ENCODE peak calls at places on chromosomes 5 and 9, in eight cellular contexts. One of them, this sample, is unnamed.

GRCh38 chr5:148820778-148821395 is 5.5 kb upstream of the ADRB2 start:
- DNase-seq in HepG2: peak
- DNase-seq in brain microvascular endothelial cell: no peak
- DNase-seq in body of pancreas: peak
- DNase-seq in stomach: no peak
- DNase-seq in foreskin keratinocyte: no peak
- DNase-seq in IMR-90: peak
- DNase-seq in aorta: no peak
- DNase-seq in this sample: peak

GRCh38 chr9:22044583-22044982 is 35.5 kb upstream of the CDKN2B start:
- DNase-seq in body of pancreas: no peak
- DNase-seq in brain microvascular endothelial cell: peak
- DNase-seq in IMR-90: peak
- DNase-seq in HepG2: no peak
- DNase-seq in aorta: no peak
- DNase-seq in foreskin keratinocyte: peak
- DNase-seq in stomach: no peak
- DNase-seq in this sample: no peak

GRCh38 chr5:122073864-122074263 is 4.2 kb downstream of the LOX start:
- DNase-seq in body of pancreas: no peak
- DNase-seq in brain microvascular endothelial cell: no peak
- DNase-seq in aorta: no peak
- DNase-seq in HepG2: no peak
- DNase-seq in foreskin keratinocyte: no peak
- DNase-seq in stomach: no peak
- DNase-seq in IMR-90: no peak
- DNase-seq in this sample: no peak

GRCh38 chr5:170104299-170104698 is 1.4 kb upstream of the FOXI1 start:
- DNase-seq in stomach: no peak
- DNase-seq in HepG2: no peak
- DNase-seq in foreskin keratinocyte: no peak
- DNase-seq in brain microvascular endothelial cell: no peak
- DNase-seq in aorta: no peak
- DNase-seq in IMR-90: no peak
- DNase-seq in body of pancreas: no peak
- DNase-seq in this sample: no peak

GRCh38 chr9:16928179-16928945 is 57.9 kb upstream of the BNC2 start:
- DNase-seq in brain microvascular endothelial cell: peak
- DNase-seq in HepG2: no peak
- DNase-seq in body of pancreas: no peak
- DNase-seq in foreskin keratinocyte: no peak
- DNase-seq in stomach: no peak
- DNase-seq in IMR-90: peak
- DNase-seq in aorta: no peak
- DNase-seq in this sample: peak

GRCh38 chr9:137027369-137028012 is 546 bp downstream of the ABCA2 start:
- DNase-seq in stomach: no peak
- DNase-seq in brain microvascular endothelial cell: no peak
- DNase-seq in IMR-90: peak
- DNase-seq in aorta: no peak
- DNase-seq in HepG2: no peak
- DNase-seq in foreskin keratinocyte: no peak
- DNase-seq in body of pancreas: no peak
- DNase-seq in this sample: peak

GRCh38 chr9:91898451-91899433 is 51.3 kb downstream of the ROR2 start:
- DNase-seq in foreskin keratinocyte: peak
- DNase-seq in aorta: no peak
- DNase-seq in IMR-90: peak
- DNase-seq in stomach: peak
- DNase-seq in HepG2: peak
- DNase-seq in body of pancreas: no peak
- DNase-seq in brain microvascular endothelial cell: peak
- DNase-seq in this sample: peak

GRCh38 chr5:155938051-155938450 is 388.9 kb upstream of the SGCD start:
- DNase-seq in stomach: no peak
- DNase-seq in foreskin keratinocyte: no peak
- DNase-seq in body of pancreas: no peak
- DNase-seq in HepG2: no peak
- DNase-seq in IMR-90: no peak
- DNase-seq in aorta: no peak
- DNase-seq in brain microvascular endothelial cell: no peak
- DNase-seq in this sample: no peak

GRCh38 chr5:137834498-137834897 is 33.2 kb upstream of the MYOT start:
- DNase-seq in IMR-90: no peak
- DNase-seq in body of pancreas: no peak
- DNase-seq in brain microvascular endothelial cell: no peak
- DNase-seq in aorta: no peak
- DNase-seq in foreskin keratinocyte: no peak
- DNase-seq in HepG2: no peak
- DNase-seq in stomach: no peak
- DNase-seq in this sample: peak

GRCh38 chr5:73673161-73673591 is 47.2 kb downstream of the ARHGEF28 start:
- DNase-seq in foreskin keratinocyte: no peak
- DNase-seq in IMR-90: peak
- DNase-seq in HepG2: peak
- DNase-seq in brain microvascular endothelial cell: peak
- DNase-seq in stomach: no peak
- DNase-seq in body of pancreas: no peak
- DNase-seq in aorta: no peak
- DNase-seq in this sample: no peak

GRCh38 chr5:159392881-159393280 is 62.6 kb upstream of the IL12B start:
- DNase-seq in aorta: no peak
- DNase-seq in body of pancreas: no peak
- DNase-seq in stomach: no peak
- DNase-seq in HepG2: no peak
- DNase-seq in IMR-90: no peak
- DNase-seq in foreskin keratinocyte: peak
- DNase-seq in brain microvascular endothelial cell: no peak
- DNase-seq in this sample: no peak

GRCh38 chr9:74760031-74760700 is 127.6 kb downstream of the TRPM6 start:
- DNase-seq in foreskin keratinocyte: peak
- DNase-seq in HepG2: peak
- DNase-seq in IMR-90: peak
- DNase-seq in brain microvascular endothelial cell: peak
- DNase-seq in stomach: no peak
- DNase-seq in body of pancreas: no peak
- DNase-seq in aorta: no peak
- DNase-seq in this sample: no peak

GRCh38 chr5:132422720-132423442 is 53.4 kb downstream of the SLC22A5 start:
- DNase-seq in HepG2: peak
- DNase-seq in stomach: peak
- DNase-seq in brain microvascular endothelial cell: peak
- DNase-seq in IMR-90: peak
- DNase-seq in foreskin keratinocyte: no peak
- DNase-seq in body of pancreas: peak
- DNase-seq in aorta: no peak
- DNase-seq in this sample: no peak

GRCh38 chr5:157912621-157913325 is 53.8 kb upstream of the CLINT1 start:
- DNase-seq in stomach: peak
- DNase-seq in brain microvascular endothelial cell: no peak
- DNase-seq in body of pancreas: no peak
- DNase-seq in HepG2: no peak
- DNase-seq in foreskin keratinocyte: no peak
- DNase-seq in aorta: no peak
- DNase-seq in IMR-90: no peak
- DNase-seq in this sample: no peak

GRCh38 chr5:95900383-95900958 is 61.2 kb downstream of the ELL2 start:
- DNase-seq in brain microvascular endothelial cell: peak
- DNase-seq in body of pancreas: peak
- DNase-seq in stomach: peak
- DNase-seq in HepG2: no peak
- DNase-seq in IMR-90: peak
- DNase-seq in foreskin keratinocyte: no peak
- DNase-seq in aorta: no peak
- DNase-seq in this sample: no peak

GRCh38 chr5:164002653-164003052 is 497.2 kb downstream of the MAT2B start:
- DNase-seq in body of pancreas: no peak
- DNase-seq in IMR-90: peak
- DNase-seq in HepG2: no peak
- DNase-seq in aorta: no peak
- DNase-seq in brain microvascular endothelial cell: no peak
- DNase-seq in stomach: no peak
- DNase-seq in foreskin keratinocyte: peak
- DNase-seq in this sample: no peak

GRCh38 chr9:135241381-135242380 is 154.2 kb downstream of the OLFM1 start:
- DNase-seq in stomach: no peak
- DNase-seq in brain microvascular endothelial cell: no peak
- DNase-seq in IMR-90: no peak
- DNase-seq in body of pancreas: no peak
- DNase-seq in foreskin keratinocyte: no peak
- DNase-seq in HepG2: no peak
- DNase-seq in aorta: peak
- DNase-seq in this sample: peak

GRCh38 chr5:152861231-152861630 is 456.2 kb upstream of the NMUR2 start:
- DNase-seq in HepG2: no peak
- DNase-seq in stomach: no peak
- DNase-seq in brain microvascular endothelial cell: no peak
- DNase-seq in body of pancreas: no peak
- DNase-seq in aorta: no peak
- DNase-seq in IMR-90: no peak
- DNase-seq in foreskin keratinocyte: no peak
- DNase-seq in this sample: no peak
- H3K27ac ChIP-seq in HepG2: no peak
- H3K27ac ChIP-seq in stomach: no peak
- H3K27ac ChIP-seq in brain microvascular endothelial cell: no peak
- H3K27ac ChIP-seq in body of pancreas: no peak
- H3K27ac ChIP-seq in aorta: no peak
- H3K27ac ChIP-seq in IMR-90: no peak
- H3K27ac ChIP-seq in foreskin keratinocyte: no peak
- H3K27ac ChIP-seq in this sample: no peak

GRCh38 chr5:68534131-68534940 is 318.8 kb downstream of the PIK3R1 start:
- DNase-seq in aorta: no peak
- DNase-seq in stomach: peak
- DNase-seq in brain microvascular endothelial cell: peak
- DNase-seq in foreskin keratinocyte: no peak
- DNase-seq in body of pancreas: peak
- DNase-seq in IMR-90: no peak
- DNase-seq in HepG2: peak
- DNase-seq in this sample: no peak
- H3K27ac ChIP-seq in aorta: peak
- H3K27ac ChIP-seq in stomach: no peak
- H3K27ac ChIP-seq in brain microvascular endothelial cell: no peak
- H3K27ac ChIP-seq in foreskin keratinocyte: no peak
- H3K27ac ChIP-seq in body of pancreas: peak
- H3K27ac ChIP-seq in IMR-90: no peak
- H3K27ac ChIP-seq in HepG2: no peak
- H3K27ac ChIP-seq in this sample: no peak

DNA sequence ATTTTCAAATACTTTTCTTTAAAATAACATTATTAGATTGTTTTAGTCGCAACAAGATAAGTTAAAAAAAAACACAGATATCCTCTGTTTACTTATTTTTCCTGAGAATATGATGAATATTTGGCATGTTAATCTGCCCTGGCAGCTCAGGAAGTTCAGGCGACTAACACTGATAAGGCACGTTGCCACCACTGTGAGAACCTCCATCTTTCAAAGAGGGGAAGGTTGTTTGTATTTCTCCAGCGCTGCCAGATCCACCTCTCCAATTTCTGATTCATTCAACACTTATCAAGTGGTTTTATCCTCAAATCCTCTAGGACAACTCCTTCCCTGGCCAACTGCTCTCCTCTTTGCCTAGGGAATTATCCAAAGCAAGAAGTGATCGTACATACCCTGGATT is 21.8 kb downstream of the CTNNAL1 start:
- DNase-seq in brain microvascular endothelial cell: peak
- DNase-seq in foreskin keratinocyte: no peak
- DNase-seq in stomach: peak
- DNase-seq in body of pancreas: peak
- DNase-seq in HepG2: no peak
- DNase-seq in aorta: no peak
- DNase-seq in IMR-90: peak
- DNase-seq in this sample: no peak
- H3K27ac ChIP-seq in brain microvascular endothelial cell: peak
- H3K27ac ChIP-seq in foreskin keratinocyte: no peak
- H3K27ac ChIP-seq in stomach: no peak
- H3K27ac ChIP-seq in body of pancreas: peak
- H3K27ac ChIP-seq in HepG2: no peak
- H3K27ac ChIP-seq in aorta: no peak
- H3K27ac ChIP-seq in IMR-90: no peak
- H3K27ac ChIP-seq in this sample: no peak

GRCh38 chr9:124802426-124802825 is 25.5 kb downstream of the OLFML2A start:
- DNase-seq in HepG2: no peak
- DNase-seq in stomach: no peak
- DNase-seq in body of pancreas: no peak
- DNase-seq in brain microvascular endothelial cell: no peak
- DNase-seq in aorta: no peak
- DNase-seq in IMR-90: no peak
- DNase-seq in foreskin keratinocyte: no peak
- DNase-seq in this sample: no peak

GRCh38 chr9:124801356-124801755 is 24.4 kb downstream of the OLFML2A start:
- DNase-seq in HepG2: no peak
- DNase-seq in IMR-90: no peak
- DNase-seq in foreskin keratinocyte: no peak
- DNase-seq in stomach: no peak
- DNase-seq in brain microvascular endothelial cell: no peak
- DNase-seq in aorta: no peak
- DNase-seq in body of pancreas: no peak
- DNase-seq in this sample: no peak

GRCh38 chr9:124805186-124805585 is 28.3 kb downstream of the OLFML2A start:
- DNase-seq in body of pancreas: no peak
- DNase-seq in stomach: no peak
- DNase-seq in brain microvascular endothelial cell: no peak
- DNase-seq in aorta: no peak
- DNase-seq in HepG2: no peak
- DNase-seq in foreskin keratinocyte: no peak
- DNase-seq in IMR-90: peak
- DNase-seq in this sample: no peak

GRCh38 chr9:124800306-124801259 is 23.6 kb downstream of the OLFML2A start:
- DNase-seq in foreskin keratinocyte: no peak
- DNase-seq in body of pancreas: peak
- DNase-seq in brain microvascular endothelial cell: no peak
- DNase-seq in stomach: no peak
- DNase-seq in IMR-90: peak
- DNase-seq in HepG2: no peak
- DNase-seq in aorta: no peak
- DNase-seq in this sample: no peak

DNA sequence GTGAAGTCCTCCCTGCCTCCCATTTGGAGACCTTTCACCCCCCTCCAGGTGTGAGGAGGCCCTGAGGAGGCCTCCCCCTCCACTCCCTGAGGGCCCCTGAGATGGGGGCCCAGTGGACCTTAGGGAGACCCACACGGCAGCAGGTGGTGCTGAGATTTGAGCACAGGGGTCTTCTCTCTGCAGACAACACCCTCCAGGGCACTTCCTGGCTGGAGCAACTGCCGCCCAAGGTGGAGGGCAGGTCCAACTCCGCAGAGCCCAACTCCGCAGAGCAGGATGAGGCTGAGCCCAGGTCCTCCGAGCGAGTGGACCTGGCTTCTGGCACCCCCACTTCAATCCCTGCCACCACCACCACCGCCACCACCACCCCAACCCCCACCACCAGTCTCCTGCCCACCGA is 27.0 kb downstream of the OLFML2A start:
- DNase-seq in HepG2: no peak
- DNase-seq in stomach: no peak
- DNase-seq in foreskin keratinocyte: no peak
- DNase-seq in body of pancreas: no peak
- DNase-seq in brain microvascular endothelial cell: no peak
- DNase-seq in aorta: no peak
- DNase-seq in IMR-90: no peak
- DNase-seq in this sample: no peak
- H3K27ac ChIP-seq in HepG2: no peak
- H3K27ac ChIP-seq in stomach: no peak
- H3K27ac ChIP-seq in foreskin keratinocyte: no peak
- H3K27ac ChIP-seq in body of pancreas: no peak
- H3K27ac ChIP-seq in brain microvascular endothelial cell: no peak
- H3K27ac ChIP-seq in aorta: no peak
- H3K27ac ChIP-seq in IMR-90: no peak
- H3K27ac ChIP-seq in this sample: no peak

GRCh38 chr5:98927242-98927987 is 1.4 kb downstream of the CHD1 start:
- DNase-seq in HepG2: no peak
- DNase-seq in foreskin keratinocyte: no peak
- DNase-seq in aorta: no peak
- DNase-seq in stomach: no peak
- DNase-seq in IMR-90: peak
- DNase-seq in brain microvascular endothelial cell: peak
- DNase-seq in body of pancreas: no peak
- DNase-seq in this sample: peak
- H3K27ac ChIP-seq in HepG2: peak
- H3K27ac ChIP-seq in foreskin keratinocyte: peak
- H3K27ac ChIP-seq in aorta: peak
- H3K27ac ChIP-seq in stomach: peak
- H3K27ac ChIP-seq in IMR-90: peak
- H3K27ac ChIP-seq in brain microvascular endothelial cell: peak
- H3K27ac ChIP-seq in body of pancreas: peak
- H3K27ac ChIP-seq in this sample: peak

This sample was measured in GM23338.